ENCODE peak calls at places on chromosomes 1 and 21, in seven cellular contexts. One of them, this sample, is unnamed.

GRCh38 chr1:199404191-199404590 is 623.3 kb upstream of the NR5A2 start:
- DNase-seq in adrenal gland: no peak
- DNase-seq in mesendoderm: no peak
- DNase-seq in AG04450: peak
- DNase-seq in transverse colon: no peak
- DNase-seq in MM.1S: no peak
- DNase-seq in small intestine: no peak
- DNase-seq in this sample: no peak

GRCh38 chr21:28822882-28823335 is 169.8 kb downstream of the LTN1 start:
- DNase-seq in adrenal gland: no peak
- DNase-seq in mesendoderm: peak
- DNase-seq in AG04450: no peak
- DNase-seq in transverse colon: peak
- DNase-seq in MM.1S: no peak
- DNase-seq in small intestine: peak
- DNase-seq in this sample: no peak

GRCh38 chr1:92985101-92985500 is 23.8 kb upstream of the DIPK1A start:
- DNase-seq in adrenal gland: no peak
- DNase-seq in mesendoderm: no peak
- DNase-seq in AG04450: no peak
- DNase-seq in transverse colon: no peak
- DNase-seq in MM.1S: no peak
- DNase-seq in small intestine: no peak
- DNase-seq in this sample: no peak

GRCh38 chr1:42847721-42848470 is 1.5 kb downstream of the ZNF691 start:
- DNase-seq in adrenal gland: no peak
- DNase-seq in mesendoderm: no peak
- DNase-seq in AG04450: no peak
- DNase-seq in transverse colon: no peak
- DNase-seq in MM.1S: no peak
- DNase-seq in small intestine: no peak
- DNase-seq in this sample: no peak

GRCh38 chr1:116122955-116123757 is 12.0 kb downstream of the MAB21L3 start:
- DNase-seq in adrenal gland: no peak
- DNase-seq in mesendoderm: no peak
- DNase-seq in AG04450: no peak
- DNase-seq in transverse colon: peak
- DNase-seq in MM.1S: no peak
- DNase-seq in small intestine: peak
- DNase-seq in this sample: peak

GRCh38 chr1:184915463-184916080 is 58.7 kb downstream of the NIBAN1 start:
- DNase-seq in adrenal gland: no peak
- DNase-seq in mesendoderm: no peak
- DNase-seq in AG04450: no peak
- DNase-seq in transverse colon: no peak
- DNase-seq in MM.1S: no peak
- DNase-seq in small intestine: no peak
- DNase-seq in this sample: no peak

GRCh38 chr1:26887125-26887524 is 3.0 kb downstream of the GPN2 start:
- DNase-seq in adrenal gland: peak
- DNase-seq in mesendoderm: peak
- DNase-seq in AG04450: no peak
- DNase-seq in transverse colon: no peak
- DNase-seq in MM.1S: peak
- DNase-seq in small intestine: peak
- DNase-seq in this sample: peak

GRCh38 chr1:66339944-66340343 is 194.0 kb upstream of the SGIP1 start:
- DNase-seq in adrenal gland: no peak
- DNase-seq in mesendoderm: no peak
- DNase-seq in AG04450: no peak
- DNase-seq in transverse colon: no peak
- DNase-seq in MM.1S: no peak
- DNase-seq in small intestine: no peak
- DNase-seq in this sample: no peak

GRCh38 chr1:232600430-232601258 is 29.3 kb downstream of the SIPA1L2 start:
- DNase-seq in adrenal gland: no peak
- DNase-seq in mesendoderm: peak
- DNase-seq in AG04450: peak
- DNase-seq in transverse colon: no peak
- DNase-seq in MM.1S: no peak
- DNase-seq in small intestine: no peak
- DNase-seq in this sample: no peak

GRCh38 chr1:160007577-160008200 is 24.1 kb downstream of the PIGM start:
- DNase-seq in adrenal gland: no peak
- DNase-seq in mesendoderm: peak
- DNase-seq in AG04450: no peak
- DNase-seq in transverse colon: no peak
- DNase-seq in MM.1S: peak
- DNase-seq in small intestine: peak
- DNase-seq in this sample: peak

GRCh38 chr21:18041012-18041411 is 203.6 kb upstream of the CHODL start:
- DNase-seq in adrenal gland: peak
- DNase-seq in mesendoderm: peak
- DNase-seq in AG04450: no peak
- DNase-seq in transverse colon: no peak
- DNase-seq in MM.1S: peak
- DNase-seq in small intestine: peak
- DNase-seq in this sample: peak

GRCh38 chr1:240178366-240178765 is 86.7 kb downstream of the FMN2 start:
- DNase-seq in adrenal gland: no peak
- DNase-seq in mesendoderm: no peak
- DNase-seq in AG04450: no peak
- DNase-seq in transverse colon: no peak
- DNase-seq in MM.1S: no peak
- DNase-seq in small intestine: no peak
- DNase-seq in this sample: no peak

GRCh38 chr1:24540906-24541710 is 14.8 kb upstream of the NCMAP start:
- DNase-seq in adrenal gland: peak
- DNase-seq in mesendoderm: no peak
- DNase-seq in AG04450: peak
- DNase-seq in transverse colon: peak
- DNase-seq in MM.1S: peak
- DNase-seq in small intestine: peak
- DNase-seq in this sample: no peak

GRCh38 chr1:203338335-203339036 is 12.4 kb downstream of the FMOD start:
- DNase-seq in adrenal gland: peak
- DNase-seq in mesendoderm: peak
- DNase-seq in AG04450: no peak
- DNase-seq in transverse colon: peak
- DNase-seq in MM.1S: peak
- DNase-seq in small intestine: peak
- DNase-seq in this sample: peak

GRCh38 chr1:206062464-206062863 is 9.5 kb downstream of the RHEX start:
- DNase-seq in adrenal gland: no peak
- DNase-seq in mesendoderm: no peak
- DNase-seq in AG04450: no peak
- DNase-seq in transverse colon: no peak
- DNase-seq in MM.1S: no peak
- DNase-seq in small intestine: no peak
- DNase-seq in this sample: no peak

GRCh38 chr1:111469539-111469938 is 4.2 kb upstream of the C1orf162 start:
- DNase-seq in adrenal gland: no peak
- DNase-seq in mesendoderm: no peak
- DNase-seq in AG04450: no peak
- DNase-seq in transverse colon: no peak
- DNase-seq in MM.1S: no peak
- DNase-seq in small intestine: no peak
- DNase-seq in this sample: no peak
- H3K27ac ChIP-seq in adrenal gland: no peak
- H3K27ac ChIP-seq in mesendoderm: no peak
- H3K27ac ChIP-seq in AG04450: no peak
- H3K27ac ChIP-seq in transverse colon: no peak
- H3K27ac ChIP-seq in MM.1S: no peak
- H3K27ac ChIP-seq in small intestine: no peak
- H3K27ac ChIP-seq in this sample: no peak

GRCh38 chr1:54764132-54764921 is at the start of gene PARS2:
- DNase-seq in adrenal gland: peak
- DNase-seq in mesendoderm: peak
- DNase-seq in AG04450: peak
- DNase-seq in transverse colon: peak
- DNase-seq in MM.1S: peak
- DNase-seq in small intestine: peak
- DNase-seq in this sample: peak
- H3K4me3 ChIP-seq in adrenal gland: peak
- H3K4me3 ChIP-seq in mesendoderm: peak
- H3K4me3 ChIP-seq in AG04450: peak
- H3K4me3 ChIP-seq in transverse colon: peak
- H3K4me3 ChIP-seq in MM.1S: peak
- H3K4me3 ChIP-seq in small intestine: peak
- H3K4me3 ChIP-seq in this sample: peak

GRCh38 chr1:58754056-58754613 is 29.7 kb downstream of the JUN start:
- DNase-seq in adrenal gland: no peak
- DNase-seq in mesendoderm: no peak
- DNase-seq in AG04450: no peak
- DNase-seq in transverse colon: no peak
- DNase-seq in MM.1S: no peak
- DNase-seq in small intestine: no peak
- DNase-seq in this sample: no peak

GRCh38 chr1:58749646-58750045 is 34.2 kb downstream of the JUN start:
- DNase-seq in adrenal gland: no peak
- DNase-seq in mesendoderm: no peak
- DNase-seq in AG04450: no peak
- DNase-seq in transverse colon: no peak
- DNase-seq in MM.1S: no peak
- DNase-seq in small intestine: no peak
- DNase-seq in this sample: no peak

GRCh38 chr1:58754683-58755467 is 29.0 kb downstream of the JUN start:
- DNase-seq in adrenal gland: no peak
- DNase-seq in mesendoderm: peak
- DNase-seq in AG04450: no peak
- DNase-seq in transverse colon: no peak
- DNase-seq in MM.1S: no peak
- DNase-seq in small intestine: peak
- DNase-seq in this sample: no peak

GRCh38 chr1:58753431-58753866 is 30.4 kb downstream of the JUN start:
- DNase-seq in adrenal gland: no peak
- DNase-seq in mesendoderm: no peak
- DNase-seq in AG04450: no peak
- DNase-seq in transverse colon: no peak
- DNase-seq in MM.1S: no peak
- DNase-seq in small intestine: no peak
- DNase-seq in this sample: no peak

DNA sequence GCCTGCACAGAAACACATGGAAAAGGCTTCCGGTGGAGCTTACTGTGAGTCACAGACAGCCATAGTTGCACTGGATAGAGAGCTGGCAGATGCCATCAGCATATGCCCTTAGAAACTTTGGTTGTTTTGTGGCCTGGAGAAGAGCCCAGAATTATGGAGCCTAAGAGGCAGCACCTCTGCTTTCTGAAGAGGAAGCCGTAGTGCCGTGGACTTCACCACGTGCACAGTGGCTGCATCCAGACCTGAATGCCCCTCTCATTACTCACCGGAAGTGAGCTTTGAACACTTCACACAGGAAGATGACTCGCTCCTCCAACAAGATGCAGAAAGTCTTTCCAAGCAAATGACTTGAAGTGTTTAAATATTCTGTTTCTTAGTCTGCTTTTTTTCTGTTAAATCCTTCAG is 28.4 kb downstream of the JUN start:
- DNase-seq in adrenal gland: peak
- DNase-seq in mesendoderm: peak
- DNase-seq in AG04450: peak
- DNase-seq in transverse colon: peak
- DNase-seq in MM.1S: no peak
- DNase-seq in small intestine: peak
- DNase-seq in this sample: peak
- H3K27ac ChIP-seq in adrenal gland: peak
- H3K27ac ChIP-seq in mesendoderm: no peak
- H3K27ac ChIP-seq in AG04450: peak
- H3K27ac ChIP-seq in transverse colon: peak
- H3K27ac ChIP-seq in MM.1S: no peak
- H3K27ac ChIP-seq in small intestine: no peak
- H3K27ac ChIP-seq in this sample: peak

GRCh38 chr1:230976825-230977747 is 1.6 kb downstream of the TTC13 start:
- DNase-seq in adrenal gland: no peak
- DNase-seq in mesendoderm: no peak
- DNase-seq in AG04450: no peak
- DNase-seq in transverse colon: no peak
- DNase-seq in MM.1S: peak
- DNase-seq in small intestine: peak
- DNase-seq in this sample: no peak
- H3K4me3 ChIP-seq in adrenal gland: no peak
- H3K4me3 ChIP-seq in mesendoderm: no peak
- H3K4me3 ChIP-seq in AG04450: no peak
- H3K4me3 ChIP-seq in transverse colon: no peak
- H3K4me3 ChIP-seq in MM.1S: peak
- H3K4me3 ChIP-seq in small intestine: no peak
- H3K4me3 ChIP-seq in this sample: peak

GRCh38 chr21:16046625-16047340 is 317.0 kb downstream of the USP25 start:
- DNase-seq in adrenal gland: no peak
- DNase-seq in mesendoderm: no peak
- DNase-seq in AG04450: no peak
- DNase-seq in transverse colon: no peak
- DNase-seq in MM.1S: no peak
- DNase-seq in small intestine: no peak
- DNase-seq in this sample: no peak
- H3K27ac ChIP-seq in adrenal gland: no peak
- H3K27ac ChIP-seq in mesendoderm: no peak
- H3K27ac ChIP-seq in AG04450: no peak
- H3K27ac ChIP-seq in transverse colon: no peak
- H3K27ac ChIP-seq in MM.1S: no peak
- H3K27ac ChIP-seq in small intestine: no peak
- H3K27ac ChIP-seq in this sample: no peak

DNA sequence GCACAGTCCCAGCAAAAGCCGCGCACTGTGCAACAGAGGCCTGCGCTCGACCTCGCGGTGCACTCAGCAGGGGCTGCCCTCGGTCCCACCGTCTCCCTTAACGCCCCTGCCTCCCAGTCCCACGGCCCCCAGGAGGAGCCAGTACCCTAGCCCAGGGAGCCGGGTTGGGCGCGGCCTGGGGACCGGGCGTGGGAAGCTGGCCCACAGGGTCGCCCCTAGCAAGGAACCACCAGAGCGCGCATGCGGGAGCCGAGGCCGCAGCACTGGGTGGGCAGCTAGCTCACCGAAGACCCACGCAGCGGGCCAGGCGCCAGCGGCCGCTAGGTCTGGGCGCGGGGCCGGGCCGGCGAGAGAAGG is 21.6 kb upstream of the ZNF678 start:
- DNase-seq in adrenal gland: no peak
- DNase-seq in mesendoderm: peak
- DNase-seq in AG04450: no peak
- DNase-seq in transverse colon: peak
- DNase-seq in MM.1S: no peak
- DNase-seq in small intestine: no peak
- DNase-seq in this sample: no peak
- H3K4me3 ChIP-seq in adrenal gland: peak
- H3K4me3 ChIP-seq in mesendoderm: peak
- H3K4me3 ChIP-seq in AG04450: peak
- H3K4me3 ChIP-seq in transverse colon: peak
- H3K4me3 ChIP-seq in MM.1S: peak
- H3K4me3 ChIP-seq in small intestine: peak
- H3K4me3 ChIP-seq in this sample: peak

GRCh38 chr21:42518626-42519025 is 5.0 kb downstream of the SLC37A1 start:
- DNase-seq in adrenal gland: peak
- DNase-seq in mesendoderm: no peak
- DNase-seq in AG04450: no peak
- DNase-seq in transverse colon: no peak
- DNase-seq in MM.1S: no peak
- DNase-seq in small intestine: no peak
- DNase-seq in this sample: no peak
- H3K27ac ChIP-seq in adrenal gland: peak
- H3K27ac ChIP-seq in mesendoderm: no peak
- H3K27ac ChIP-seq in AG04450: no peak
- H3K27ac ChIP-seq in transverse colon: no peak
- H3K27ac ChIP-seq in MM.1S: no peak
- H3K27ac ChIP-seq in small intestine: no peak
- H3K27ac ChIP-seq in this sample: no peak